ENCODE peak calls at places on chromosomes 6 and 20, in four cellular contexts. G is Caco-2, D is tibial nerve, Q is foreskin fibroblast. Y is an unnamed sample.
A peak's percentile ranks its signal among the peaks of the same experiment; 100 is the strongest.

GRCh38 chr6:146200136-146200708 is 171.4 kb downstream of the GRM1 start:
- DNase-seq in Q (no peak), G (no peak), D (no peak), Y (no peak)

GRCh38 chr6:162032620-162033019 is 694.9 kb downstream of the PRKN start:
- DNase-seq in Q (peak; percentile 61), D (no peak), G (no peak), Y (no peak)

GRCh38 chr6:166693880-166694279 is 66.8 kb upstream of the RPS6KA2 start:
- DNase-seq in G (no peak), Q (no peak), D (no peak), Y (no peak)

GRCh38 chr20:50085481-50086365 is 27.2 kb downstream of the UBE2V1 start:
- DNase-seq in G (peak; percentile 74), D (no peak), Q (peak; percentile 77), Y (peak; percentile 59)

GRCh38 chr20:22473293-22473692 is 111.1 kb downstream of the FOXA2 start:
- DNase-seq in G (no peak), Q (no peak), D (no peak), Y (no peak)

GRCh38 chr6:87975561-87975960 is 72.1 kb upstream of the SPACA1 start:
- DNase-seq in D (no peak), G (no peak), Q (no peak), Y (no peak)

GRCh38 chr20:24598346-24598745 is 128.9 kb downstream of the SYNDIG1 start:
- DNase-seq in D (no peak), Q (no peak), G (no peak), Y (no peak)

GRCh38 chr20:51346686-51347485 is 195.6 kb downstream of the NFATC2 start:
- DNase-seq in G (no peak), D (no peak), Q (peak; percentile 81), Y (peak; percentile 66)

GRCh38 chr6:128519132-128519930 is 1.1 kb downstream of the PTPRK start:
- DNase-seq in D (peak; percentile 16), G (peak; percentile 77), Q (peak; percentile 69), Y (peak; percentile 36)

GRCh38 chr20:61719691-61720347 is 345.9 kb downstream of the TAF4 start:
- DNase-seq in G (no peak), Q (no peak), D (no peak), Y (no peak)

GRCh38 chr6:2140438-2141128 is 104.8 kb downstream of the GMDS start:
- DNase-seq in D (no peak), G (peak; percentile 8), Q (no peak), Y (no peak)

GRCh38 chr20:25249198-25249931 is 1.5 kb downstream of the PYGB start:
- DNase-seq in Q (no peak), G (no peak), D (no peak), Y (no peak)

GRCh38 chr20:14984768-14985622 is 647.6 kb upstream of the FLRT3 start:
- DNase-seq in Q (peak; percentile 57), G (peak; percentile 27), D (no peak), Y (no peak)

GRCh38 chr6:158772851-158773371 is 46.3 kb downstream of the EZR start:
- DNase-seq in D (no peak), G (peak; percentile 34), Q (peak; percentile 77), Y (no peak)

GRCh38 chr6:147528511-147529145 is 20.1 kb downstream of the SAMD5 start:
- DNase-seq in Q (no peak), D (no peak), G (no peak), Y (no peak)

GRCh38 chr6:116500969-116501433 is 10.4 kb upstream of the CALHM5 start:
- DNase-seq in D (no peak), Q (peak; percentile 27), G (peak; percentile 4), Y (no peak)

GRCh38 chr20:17648782-17649730 is 33.0 kb downstream of the RRBP1 start:
- DNase-seq in D (no peak), Q (no peak), G (peak; percentile 49), Y (no peak)

DNA sequence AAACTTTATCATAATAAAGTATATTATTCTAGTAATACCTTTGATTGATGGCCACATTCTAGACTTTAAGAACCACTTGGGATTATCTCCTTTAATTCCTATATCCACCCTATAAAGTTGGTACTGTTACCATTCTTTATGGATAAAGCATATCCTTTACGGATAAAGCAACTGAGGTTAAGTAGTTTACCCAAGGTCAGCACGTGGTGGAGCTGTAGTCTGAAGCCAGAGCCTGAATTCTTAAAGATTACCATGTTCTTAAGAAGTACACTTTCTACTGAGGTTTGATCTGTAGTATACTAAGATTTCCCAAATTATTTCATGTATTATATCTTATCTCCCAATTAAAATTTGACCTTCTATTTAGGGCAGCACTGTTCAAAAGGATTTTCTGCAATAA is 3.0 kb upstream of the NCOA7 start:
- DNase-seq in D (no peak), G (no peak), Q (peak; percentile 68), Y (peak; percentile 44)
- TF ChIP-seq CTCF in D (no peak), G (no peak), Q (peak; percentile 13), Y (peak; percentile 63)

DNA sequence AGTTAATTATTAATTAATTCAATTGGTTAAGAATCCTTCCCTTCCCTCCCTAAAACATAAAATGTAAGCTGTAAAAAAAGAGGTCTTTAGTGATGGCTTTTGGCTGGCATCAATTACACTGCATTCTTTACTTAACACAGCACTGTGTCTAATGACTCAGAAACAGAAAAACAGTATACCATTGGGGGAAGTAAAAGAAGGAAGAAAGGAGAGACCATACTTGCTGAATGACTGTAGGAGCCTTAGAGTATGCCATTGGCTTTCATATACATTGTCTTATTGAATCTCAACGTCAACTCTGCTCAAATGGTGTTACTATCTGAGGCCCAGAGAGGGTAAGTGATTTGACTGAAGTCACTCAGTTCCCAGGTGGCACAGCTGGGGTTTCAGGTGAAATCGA is 18.4 kb upstream of the CITED2 start:
- DNase-seq in D (no peak), G (no peak), Q (peak; percentile 70), Y (peak; percentile 52)
- TF ChIP-seq CTCF in D (no peak), G (no peak), Q (no peak), Y (no peak)

DNA sequence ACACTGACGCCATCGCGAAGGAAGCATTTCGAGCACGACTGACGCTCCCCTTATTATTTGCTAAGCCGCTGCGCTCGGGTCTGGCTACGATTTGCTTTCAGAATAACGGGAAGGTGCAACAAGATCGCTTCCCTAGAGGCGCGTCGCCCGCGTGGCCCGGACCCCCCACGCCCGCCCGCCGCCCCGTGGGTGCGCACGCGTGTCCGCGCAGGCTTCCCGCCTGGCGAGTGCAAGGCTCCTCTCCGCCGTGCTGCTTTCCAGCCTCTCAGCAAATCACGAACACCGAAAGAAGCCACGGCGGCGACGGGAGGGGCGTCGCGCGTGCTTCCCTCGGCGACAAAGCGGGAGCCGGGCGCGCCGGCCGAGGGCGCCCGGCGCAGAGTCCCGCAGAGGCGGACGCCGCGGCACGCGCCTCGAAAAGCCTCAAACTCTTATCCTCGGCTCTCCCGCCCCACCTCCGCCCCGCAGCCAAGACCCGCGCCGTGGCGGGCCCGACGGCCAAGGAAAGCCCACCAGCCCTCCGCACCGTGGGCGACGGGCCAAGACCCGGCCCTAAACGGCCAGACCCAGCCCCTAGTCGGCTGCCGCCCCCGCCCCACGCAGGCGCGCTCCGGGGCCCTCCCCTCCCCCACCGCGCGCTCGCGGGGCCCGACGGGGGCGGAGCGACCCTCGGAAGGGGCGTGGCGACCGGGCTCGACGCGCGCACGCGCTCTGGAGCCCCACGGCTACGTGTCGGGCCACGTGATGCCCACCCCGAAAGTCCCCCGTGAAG is 987 bp upstream of the QKI start:
- DNase-seq in Q (peak; percentile 96), D (peak; percentile 82), G (peak; percentile 91), Y (peak; percentile 83)
- TF ChIP-seq CTCF in Q (no peak), D (peak; percentile 14), G (no peak), Y (no peak)

DNA sequence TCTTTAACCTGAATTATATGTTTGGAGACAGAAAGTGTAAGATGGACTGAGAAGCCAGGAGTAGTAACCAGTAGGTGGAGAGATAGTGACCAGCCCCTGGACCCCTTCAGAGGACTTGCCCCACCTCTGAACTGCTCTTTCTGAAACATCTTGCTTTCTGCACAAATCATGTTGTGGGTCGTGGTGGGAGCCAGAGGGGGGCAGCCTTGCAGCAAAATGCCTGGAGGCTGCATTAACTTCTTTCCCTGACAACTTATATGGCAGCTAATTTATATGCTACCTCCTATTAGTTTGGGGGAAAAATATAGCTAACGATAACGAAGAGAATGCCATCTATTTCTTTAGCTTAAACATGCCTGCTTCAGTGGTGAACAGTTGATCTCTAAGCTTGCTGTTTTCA is 859.8 kb downstream of the MAFB start:
- DNase-seq in D (no peak), G (no peak), Q (peak; percentile 49), Y (no peak)
- TF ChIP-seq CTCF in D (no peak), G (no peak), Q (peak; percentile 42), Y (peak; percentile 54)

GRCh38 chr6:41027799-41028617 is 11.0 kb downstream of the UNC5CL start:
- DNase-seq in Q (peak; percentile 88), D (peak; percentile 82), G (peak; percentile 44), Y (peak; percentile 53)
- TF ChIP-seq CTCF in Q (peak; percentile 98), D (peak; percentile 97), G (peak; percentile 29), Y (peak; percentile 100)

GRCh38 chr6:149962461-149963211 is 1.1 kb upstream of the ULBP1 start:
- DNase-seq in Q (no peak), G (no peak), D (no peak), Y (no peak)

GRCh38 chr6:149963212-149963461 is 606 bp upstream of the ULBP1 start:
- DNase-seq in D (no peak), G (no peak), Q (no peak), Y (peak; percentile 59)

GRCh38 chr6:149960488-149960887 is 3.3 kb upstream of the ULBP1 start:
- DNase-seq in G (no peak), D (no peak), Q (no peak), Y (no peak)

GRCh38 chr6:149963462-149964242 is at the start of gene ULBP1:
- DNase-seq in D (peak; percentile 56), G (peak; percentile 87), Q (peak; percentile 97), Y (peak; percentile 94)

DNA sequence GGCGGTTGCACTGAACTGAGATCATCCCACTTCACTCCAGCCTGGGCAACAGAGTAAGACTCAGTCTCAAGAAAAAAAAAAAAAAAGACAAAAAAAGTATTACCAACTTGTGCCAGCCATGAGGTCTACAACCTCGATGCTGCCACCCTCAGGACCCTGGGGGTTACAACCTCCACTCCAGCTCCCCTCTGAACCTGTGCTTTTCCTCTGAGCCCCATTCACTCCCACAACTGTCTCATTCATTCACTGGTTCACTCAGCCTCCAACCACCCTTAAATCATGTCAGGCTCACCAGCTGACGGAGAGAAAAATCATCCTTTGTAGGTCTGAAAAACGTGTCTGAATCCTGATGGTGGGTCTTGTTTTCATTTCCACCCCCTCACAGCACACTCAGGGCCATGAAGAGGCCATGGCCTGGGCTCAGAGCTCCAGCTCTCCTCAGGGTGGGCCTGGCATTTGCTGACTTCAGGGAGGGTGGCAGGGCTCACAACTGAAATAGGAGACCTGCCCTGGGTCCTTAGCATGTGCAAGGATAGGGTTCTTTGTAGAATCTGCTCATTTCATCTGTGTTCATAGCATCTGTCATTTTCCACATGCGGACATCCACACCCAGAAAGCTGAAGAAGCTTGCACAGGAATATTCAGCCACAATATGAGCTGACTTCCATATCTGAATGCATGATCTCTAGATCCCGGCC is 1.9 kb upstream of the ULBP1 start:
- DNase-seq in D (no peak), Q (peak; percentile 62), G (peak; percentile 20), Y (no peak)
- TF ChIP-seq CTCF in D (no peak), Q (peak; percentile 8), G (no peak), Y (peak; percentile 51)

GRCh38 chr6:122788663-122789062 is 395 bp upstream of the SMPDL3A start:
- DNase-seq in G (no peak), D (no peak), Q (no peak), Y (no peak)

GRCh38 chr6:122790740-122791679 is 2.0 kb downstream of the SMPDL3A start:
- DNase-seq in G (no peak), Q (no peak), D (no peak), Y (no peak)

GRCh38 chr6:122789862-122790739 is 1.0 kb downstream of the SMPDL3A start:
- DNase-seq in D (no peak), Q (peak; percentile 35), G (peak; percentile 33), Y (no peak)

GRCh38 chr6:122788208-122788607 is 850 bp upstream of the SMPDL3A start:
- DNase-seq in Q (no peak), G (no peak), D (no peak), Y (no peak)

GRCh38 chr6:122789078-122789861 is at the start of gene SMPDL3A:
- DNase-seq in G (peak; percentile 84), D (peak; percentile 46), Q (peak; percentile 91), Y (peak; percentile 80)
- TF ChIP-seq CTCF in G (peak; percentile 61), D (peak; percentile 48), Q (peak; percentile 42), Y (peak; percentile 80)